ENCODE peak calls at places on chromosomes 13 and 19, in five cellular contexts. B is Peyer's patch, S is suprapubic skin, C is body of pancreas, F is A549. H is an unnamed sample.

GRCh38 chr13:34048652-34049051 is 230.7 kb downstream of the RFC3 start:
- DNase-seq in S (no peak), F (no peak), B (no peak), C (no peak), H (no peak)

GRCh38 chr13:32650705-32651311 is 64.6 kb downstream of the PDS5B start:
- DNase-seq in C (peak; percentile 65), F (peak; percentile 10), B (peak; percentile 65), S (no peak), H (peak; percentile 77)

GRCh38 chr13:80931118-80931517 is 590.2 kb upstream of the SPRY2 start:
- DNase-seq in B (no peak), F (no peak), S (no peak), C (no peak), H (no peak)

GRCh38 chr13:20451397-20451796 is 74.3 kb downstream of the CRYL1 start:
- DNase-seq in F (no peak), S (no peak), C (no peak), B (no peak), H (no peak)

GRCh38 chr13:83352391-83352790 is 529.9 kb downstream of the SLITRK1 start:
- DNase-seq in C (no peak), B (no peak), F (no peak), S (no peak), H (no peak)

GRCh38 chr13:109361562-109361961 is 424.8 kb downstream of the IRS2 start:
- DNase-seq in F (no peak), B (no peak), S (no peak), C (peak; percentile 35), H (no peak)

GRCh38 chr13:90686438-90686837 is 661.0 kb upstream of the MIR17HG start:
- DNase-seq in F (no peak), B (no peak), S (no peak), C (peak; percentile 6), H (no peak)

GRCh38 chr13:20565120-20565736 is 1.7 kb upstream of the IFT88 start:
- DNase-seq in B (no peak), C (no peak), F (no peak), S (no peak), H (no peak)

GRCh38 chr19:38707512-38708114 is 36.7 kb downstream of the CAPN12 start:
- DNase-seq in S (peak; percentile 88), B (no peak), C (peak; percentile 79), F (no peak), H (no peak)

GRCh38 chr19:46022431-46023310 is at the start of gene PGLYRP1:
- DNase-seq in S (peak; percentile 64), B (no peak), C (no peak), F (no peak), H (no peak)

GRCh38 chr19:11141937-11142527 is 13.6 kb downstream of the SPC24 start:
- DNase-seq in S (no peak), C (no peak), F (no peak), B (no peak), H (no peak)

GRCh38 chr13:31322702-31323101 is 122.9 kb downstream of the B3GLCT start:
- DNase-seq in S (no peak), B (no peak), C (no peak), F (no peak), H (no peak)

GRCh38 chr19:57664269-57665127 is 4.2 kb upstream of the ZSCAN4 start:
- DNase-seq in S (no peak), F (peak; percentile 33), B (no peak), C (peak; percentile 22), H (peak; percentile 48)

GRCh38 chr19:54325631-54326030 is 12.7 kb upstream of the LILRA5 start:
- DNase-seq in F (no peak), S (no peak), B (no peak), C (no peak), H (no peak)

GRCh38 chr19:45115809-45116615 is 23.0 kb downstream of the PPP1R37 start:
- DNase-seq in F (no peak), B (no peak), C (no peak), S (no peak), H (no peak)

GRCh38 chr19:47107953-47108746 is 5.4 kb downstream of the ZC3H4 start:
- DNase-seq in F (no peak), B (no peak), C (no peak), S (no peak), H (no peak)

GRCh38 chr19:8321760-8322637 is 703 bp downstream of the RPS28 start:
- DNase-seq in S (no peak), B (no peak), C (no peak), F (no peak), H (peak; percentile 68)

GRCh38 chr13:56869671-56870070 is 271.0 kb upstream of the PRR20A start:
- DNase-seq in C (no peak), B (no peak), S (no peak), F (no peak), H (no peak)

GRCh38 chr13:74070513-74070912 is 63.7 kb downstream of the KLF12 start:
- DNase-seq in F (no peak), B (no peak), S (no peak), C (no peak), H (no peak)

GRCh38 chr19:456547-457110 is 4.2 kb downstream of the SHC2 start:
- DNase-seq in C (no peak), S (no peak), F (no peak), B (no peak), H (no peak)

GRCh38 chr13:85806553-85807175 is 7.4 kb upstream of the SLITRK6 start:
- DNase-seq in B (no peak), S (no peak), C (no peak), F (no peak), H (peak; percentile 76)

GRCh38 chr19:55585658-55586339 is 5.2 kb upstream of the ZNF579 start:
- DNase-seq in B (peak; percentile 74), F (no peak), C (peak; percentile 80), S (no peak), H (no peak)

GRCh38 chr13:83531022-83531421 is 351.3 kb downstream of the SLITRK1 start:
- DNase-seq in F (no peak), S (no peak), C (no peak), B (no peak), H (no peak)

GRCh38 chr19:23384166-23384565 is 11.1 kb downstream of the ZNF91 start:
- DNase-seq in S (no peak), F (no peak), C (no peak), B (no peak), H (no peak)

GRCh38 chr13:65907656-65908441 is 1322.3 kb downstream of the PCDH9 start:
- DNase-seq in F (no peak), S (no peak), B (no peak), C (no peak), H (no peak)

GRCh38 chr19:57708641-57709354 is at the start of gene ZNF154:
- DNase-seq in B (peak; percentile 46), S (no peak), F (no peak), C (peak; percentile 39), H (no peak)

GRCh38 chr13:21014666-21015170 is 46.7 kb downstream of the LATS2 start:
- DNase-seq in F (no peak), B (no peak), C (no peak), S (no peak), H (no peak)

GRCh38 chr13:24911135-24911524 is 147.2 kb downstream of the RNF17 start:
- DNase-seq in C (no peak), S (no peak), F (peak; percentile 4), B (no peak), H (peak; percentile 73)

GRCh38 chr13:28486144-28486543 is 8.8 kb downstream of the FLT1 start:
- DNase-seq in B (no peak), S (no peak), F (no peak), C (no peak), H (no peak)

GRCh38 chr19:46482645-46483044 is 11.3 kb upstream of the PNMA8A start:
- DNase-seq in C (no peak), F (no peak), S (no peak), B (no peak), H (no peak)

GRCh38 chr13:98780451-98780850 is 28.0 kb upstream of the SLC15A1 start:
- DNase-seq in C (no peak), F (no peak), S (no peak), B (no peak), H (no peak)

GRCh38 chr19:48907671-48908070 is 7.6 kb downstream of the NUCB1 start:
- DNase-seq in S (no peak), B (no peak), F (no peak), C (no peak), H (no peak)

GRCh38 chr19:16660763-16661479 is at the start of gene TMEM38A:
- DNase-seq in B (peak; percentile 52), S (peak; percentile 79), F (no peak), C (peak; percentile 41), H (peak; percentile 53)

GRCh38 chr19:33418871-33419762 is 45.6 kb downstream of the CEBPG start:
- DNase-seq in C (no peak), S (no peak), F (no peak), B (no peak), H (no peak)

GRCh38 chr13:46077260-46077659 is 24.7 kb upstream of the ZC3H13 start:
- DNase-seq in S (no peak), B (no peak), C (no peak), F (no peak), H (no peak)

GRCh38 chr19:29831041-29831548 is 19.3 kb downstream of the CCNE1 start:
- DNase-seq in B (no peak), C (no peak), F (no peak), S (peak; percentile 43), H (no peak)

GRCh38 chr13:79434578-79434977 is 28.5 kb upstream of the RBM26 start:
- DNase-seq in F (no peak), C (no peak), S (no peak), B (no peak), H (no peak)

GRCh38 chr19:19081642-19082151 is 17.9 kb downstream of the SLC25A42 start:
- DNase-seq in C (no peak), F (no peak), B (no peak), S (no peak), H (no peak)
- TF ChIP-seq POLR2A in C (no peak), F (no peak), B (no peak), S (no peak), H (no peak)

GRCh38 chr13:110715395-110716234 is 2.1 kb downstream of the ING1 start:
- DNase-seq in C (peak; percentile 99), F (peak; percentile 82), B (peak; percentile 97), S (peak; percentile 99), H (peak; percentile 99)
- TF ChIP-seq POLR2A in C (no peak), F (peak; percentile 74), B (peak; percentile 93), S (no peak), H (peak; percentile 14)

GRCh38 chr13:112711528-112712265 is 21.9 kb downstream of the ATP11A start:
- DNase-seq in C (peak; percentile 80), F (peak; percentile 87), B (peak; percentile 21), S (peak; percentile 86), H (peak; percentile 93)
- TF ChIP-seq POLR2A in C (peak; percentile 17), F (no peak), B (no peak), S (no peak), H (no peak)

DNA sequence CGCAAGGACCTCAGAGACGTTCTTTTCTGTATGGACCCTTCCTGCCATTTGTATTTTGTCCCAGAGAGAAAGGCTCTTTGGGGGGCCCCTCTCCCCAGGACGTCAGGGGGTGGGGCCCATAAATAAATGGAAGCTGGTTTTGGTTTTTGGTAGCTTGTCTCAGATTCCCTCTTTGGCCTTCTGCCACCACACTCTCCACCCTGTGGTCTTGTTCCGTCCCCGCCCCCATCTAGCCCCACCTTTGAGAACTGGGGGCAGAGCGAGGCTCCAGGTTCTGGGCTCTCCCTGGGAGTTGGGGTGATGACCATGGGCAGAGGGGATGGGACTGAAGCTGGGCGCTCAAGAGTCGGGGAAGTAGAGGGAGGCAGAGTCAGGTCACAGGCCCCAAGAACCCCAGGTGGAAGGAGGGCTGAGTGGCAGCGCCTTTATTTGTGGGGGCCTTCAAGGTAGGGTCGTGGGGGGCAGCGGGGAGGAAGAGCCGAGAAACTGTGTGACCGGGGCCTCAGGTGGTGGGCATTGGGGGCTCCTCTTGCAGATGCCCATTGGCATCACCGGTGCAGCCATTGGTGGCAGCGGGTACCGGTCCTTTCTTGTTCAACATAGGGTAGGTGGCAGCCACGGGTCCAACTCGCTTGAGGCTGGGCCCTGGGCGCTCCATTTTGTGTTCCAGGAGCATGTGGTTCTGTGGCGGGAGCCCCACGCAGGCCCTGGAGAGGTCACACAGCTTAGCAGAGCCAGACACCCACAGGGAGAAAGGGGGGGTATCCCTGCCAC is 3.3 kb downstream of the ISYNA1 start:
- DNase-seq in F (no peak), C (no peak), B (no peak), S (no peak), H (no peak)
- TF ChIP-seq POLR2A in F (no peak), C (no peak), B (no peak), S (no peak), H (no peak)